ENCODE peak calls at places on chromosomes 5 and 9, in ten cellular contexts. One of them, this sample, is unnamed.

GRCh38 chr5:181159286-181160143 is 12.1 kb downstream of the OR2V2 start:
- DNase-seq in stimulated activated effector memory CD8-positive, alpha-beta T cell treated with anti-CD3 and anti-CD28 coated beads, Interleukin-12 subunit alpha, Interleukin-12 subunit beta, amount 100 ng/mL, for 72 hours: peak
- DNase-seq in NCI-H460: peak
- DNase-seq in NCI-H2081: peak
- DNase-seq in EH: peak
- DNase-seq in cerebellum: peak
- DNase-seq in HAP-1: peak
- DNase-seq in Peyer's patch: peak
- DNase-seq in T follicular helper cell: peak
- DNase-seq in sigmoid colon: peak
- DNase-seq in this sample: peak

GRCh38 chr9:124784503-124784902 is 7.6 kb downstream of the OLFML2A start:
- DNase-seq in stimulated activated effector memory CD8-positive, alpha-beta T cell treated with anti-CD3 and anti-CD28 coated beads, Interleukin-12 subunit alpha, Interleukin-12 subunit beta, amount 100 ng/mL, for 72 hours: no peak
- DNase-seq in NCI-H460: no peak
- DNase-seq in NCI-H2081: no peak
- DNase-seq in EH: peak
- DNase-seq in cerebellum: no peak
- DNase-seq in HAP-1: no peak
- DNase-seq in Peyer's patch: no peak
- DNase-seq in T follicular helper cell: no peak
- DNase-seq in sigmoid colon: no peak
- DNase-seq in this sample: no peak

GRCh38 chr5:77167695-77168111 is 42.8 kb upstream of the PDE8B start:
- DNase-seq in stimulated activated effector memory CD8-positive, alpha-beta T cell treated with anti-CD3 and anti-CD28 coated beads, Interleukin-12 subunit alpha, Interleukin-12 subunit beta, amount 100 ng/mL, for 72 hours: no peak
- DNase-seq in NCI-H460: peak
- DNase-seq in NCI-H2081: no peak
- DNase-seq in EH: peak
- DNase-seq in cerebellum: no peak
- DNase-seq in HAP-1: no peak
- DNase-seq in Peyer's patch: no peak
- DNase-seq in T follicular helper cell: no peak
- DNase-seq in sigmoid colon: no peak
- DNase-seq in this sample: no peak

GRCh38 chr9:90044710-90045151 is 439.9 kb downstream of the GADD45G start:
- DNase-seq in stimulated activated effector memory CD8-positive, alpha-beta T cell treated with anti-CD3 and anti-CD28 coated beads, Interleukin-12 subunit alpha, Interleukin-12 subunit beta, amount 100 ng/mL, for 72 hours: no peak
- DNase-seq in NCI-H460: peak
- DNase-seq in NCI-H2081: peak
- DNase-seq in EH: peak
- DNase-seq in cerebellum: peak
- DNase-seq in HAP-1: no peak
- DNase-seq in Peyer's patch: no peak
- DNase-seq in T follicular helper cell: no peak
- DNase-seq in sigmoid colon: no peak
- DNase-seq in this sample: no peak

GRCh38 chr5:133869675-133869978 is 98.8 kb downstream of the C5orf15 start:
- DNase-seq in stimulated activated effector memory CD8-positive, alpha-beta T cell treated with anti-CD3 and anti-CD28 coated beads, Interleukin-12 subunit alpha, Interleukin-12 subunit beta, amount 100 ng/mL, for 72 hours: no peak
- DNase-seq in NCI-H460: no peak
- DNase-seq in NCI-H2081: no peak
- DNase-seq in EH: no peak
- DNase-seq in cerebellum: peak
- DNase-seq in HAP-1: no peak
- DNase-seq in Peyer's patch: no peak
- DNase-seq in T follicular helper cell: no peak
- DNase-seq in sigmoid colon: peak
- DNase-seq in this sample: no peak

GRCh38 chr9:78028926-78029325 is 2.7 kb downstream of the GNAQ start:
- DNase-seq in stimulated activated effector memory CD8-positive, alpha-beta T cell treated with anti-CD3 and anti-CD28 coated beads, Interleukin-12 subunit alpha, Interleukin-12 subunit beta, amount 100 ng/mL, for 72 hours: no peak
- DNase-seq in NCI-H460: no peak
- DNase-seq in NCI-H2081: no peak
- DNase-seq in EH: no peak
- DNase-seq in cerebellum: no peak
- DNase-seq in HAP-1: no peak
- DNase-seq in Peyer's patch: no peak
- DNase-seq in T follicular helper cell: no peak
- DNase-seq in sigmoid colon: no peak
- DNase-seq in this sample: no peak

GRCh38 chr5:147784596-147784995 is 2.1 kb upstream of the JAKMIP2 start:
- DNase-seq in stimulated activated effector memory CD8-positive, alpha-beta T cell treated with anti-CD3 and anti-CD28 coated beads, Interleukin-12 subunit alpha, Interleukin-12 subunit beta, amount 100 ng/mL, for 72 hours: no peak
- DNase-seq in NCI-H460: no peak
- DNase-seq in NCI-H2081: no peak
- DNase-seq in EH: no peak
- DNase-seq in cerebellum: no peak
- DNase-seq in HAP-1: no peak
- DNase-seq in Peyer's patch: no peak
- DNase-seq in T follicular helper cell: no peak
- DNase-seq in sigmoid colon: no peak
- DNase-seq in this sample: no peak

GRCh38 chr9:14987858-14988257 is 77.6 kb upstream of the FREM1 start:
- DNase-seq in stimulated activated effector memory CD8-positive, alpha-beta T cell treated with anti-CD3 and anti-CD28 coated beads, Interleukin-12 subunit alpha, Interleukin-12 subunit beta, amount 100 ng/mL, for 72 hours: no peak
- DNase-seq in NCI-H460: no peak
- DNase-seq in NCI-H2081: no peak
- DNase-seq in EH: no peak
- DNase-seq in cerebellum: no peak
- DNase-seq in HAP-1: no peak
- DNase-seq in Peyer's patch: no peak
- DNase-seq in T follicular helper cell: no peak
- DNase-seq in sigmoid colon: no peak
- DNase-seq in this sample: no peak

GRCh38 chr5:10503997-10504761 is 59.7 kb upstream of the ANKRD33B start:
- DNase-seq in stimulated activated effector memory CD8-positive, alpha-beta T cell treated with anti-CD3 and anti-CD28 coated beads, Interleukin-12 subunit alpha, Interleukin-12 subunit beta, amount 100 ng/mL, for 72 hours: no peak
- DNase-seq in NCI-H460: peak
- DNase-seq in NCI-H2081: no peak
- DNase-seq in EH: no peak
- DNase-seq in cerebellum: no peak
- DNase-seq in HAP-1: no peak
- DNase-seq in Peyer's patch: no peak
- DNase-seq in T follicular helper cell: no peak
- DNase-seq in sigmoid colon: no peak
- DNase-seq in this sample: no peak

GRCh38 chr5:110048508-110048907 is 358.8 kb downstream of the MAN2A1 start:
- DNase-seq in stimulated activated effector memory CD8-positive, alpha-beta T cell treated with anti-CD3 and anti-CD28 coated beads, Interleukin-12 subunit alpha, Interleukin-12 subunit beta, amount 100 ng/mL, for 72 hours: no peak
- DNase-seq in NCI-H460: no peak
- DNase-seq in NCI-H2081: no peak
- DNase-seq in EH: no peak
- DNase-seq in cerebellum: no peak
- DNase-seq in HAP-1: no peak
- DNase-seq in Peyer's patch: no peak
- DNase-seq in T follicular helper cell: no peak
- DNase-seq in sigmoid colon: no peak
- DNase-seq in this sample: no peak

GRCh38 chr9:136001231-136001630 is 40.1 kb upstream of the UBAC1 start:
- DNase-seq in stimulated activated effector memory CD8-positive, alpha-beta T cell treated with anti-CD3 and anti-CD28 coated beads, Interleukin-12 subunit alpha, Interleukin-12 subunit beta, amount 100 ng/mL, for 72 hours: no peak
- DNase-seq in NCI-H460: no peak
- DNase-seq in NCI-H2081: no peak
- DNase-seq in EH: no peak
- DNase-seq in cerebellum: no peak
- DNase-seq in HAP-1: no peak
- DNase-seq in Peyer's patch: no peak
- DNase-seq in T follicular helper cell: no peak
- DNase-seq in sigmoid colon: no peak
- DNase-seq in this sample: no peak

GRCh38 chr5:139652788-139653241 is 4.7 kb downstream of the CXXC5 start:
- DNase-seq in stimulated activated effector memory CD8-positive, alpha-beta T cell treated with anti-CD3 and anti-CD28 coated beads, Interleukin-12 subunit alpha, Interleukin-12 subunit beta, amount 100 ng/mL, for 72 hours: no peak
- DNase-seq in NCI-H460: no peak
- DNase-seq in NCI-H2081: no peak
- DNase-seq in EH: peak
- DNase-seq in cerebellum: no peak
- DNase-seq in HAP-1: no peak
- DNase-seq in Peyer's patch: no peak
- DNase-seq in T follicular helper cell: no peak
- DNase-seq in sigmoid colon: no peak
- DNase-seq in this sample: no peak

GRCh38 chr9:121107041-121107440 is 32.3 kb downstream of the CNTRL start:
- DNase-seq in stimulated activated effector memory CD8-positive, alpha-beta T cell treated with anti-CD3 and anti-CD28 coated beads, Interleukin-12 subunit alpha, Interleukin-12 subunit beta, amount 100 ng/mL, for 72 hours: no peak
- DNase-seq in NCI-H460: no peak
- DNase-seq in NCI-H2081: no peak
- DNase-seq in EH: no peak
- DNase-seq in cerebellum: no peak
- DNase-seq in HAP-1: no peak
- DNase-seq in Peyer's patch: no peak
- DNase-seq in T follicular helper cell: no peak
- DNase-seq in sigmoid colon: no peak
- DNase-seq in this sample: peak

GRCh38 chr9:105425817-105426433 is 21.9 kb upstream of the FSD1L start:
- DNase-seq in stimulated activated effector memory CD8-positive, alpha-beta T cell treated with anti-CD3 and anti-CD28 coated beads, Interleukin-12 subunit alpha, Interleukin-12 subunit beta, amount 100 ng/mL, for 72 hours: no peak
- DNase-seq in NCI-H460: no peak
- DNase-seq in NCI-H2081: no peak
- DNase-seq in EH: peak
- DNase-seq in cerebellum: no peak
- DNase-seq in HAP-1: no peak
- DNase-seq in Peyer's patch: no peak
- DNase-seq in T follicular helper cell: no peak
- DNase-seq in sigmoid colon: no peak
- DNase-seq in this sample: no peak

GRCh38 chr9:136577941-136578619 is 32.2 kb upstream of the NOTCH1 start:
- DNase-seq in stimulated activated effector memory CD8-positive, alpha-beta T cell treated with anti-CD3 and anti-CD28 coated beads, Interleukin-12 subunit alpha, Interleukin-12 subunit beta, amount 100 ng/mL, for 72 hours: no peak
- DNase-seq in NCI-H460: no peak
- DNase-seq in NCI-H2081: no peak
- DNase-seq in EH: no peak
- DNase-seq in cerebellum: no peak
- DNase-seq in HAP-1: no peak
- DNase-seq in Peyer's patch: no peak
- DNase-seq in T follicular helper cell: no peak
- DNase-seq in sigmoid colon: no peak
- DNase-seq in this sample: no peak

GRCh38 chr9:14452539-14452938 is 138.6 kb upstream of the NFIB start:
- DNase-seq in stimulated activated effector memory CD8-positive, alpha-beta T cell treated with anti-CD3 and anti-CD28 coated beads, Interleukin-12 subunit alpha, Interleukin-12 subunit beta, amount 100 ng/mL, for 72 hours: no peak
- DNase-seq in NCI-H460: no peak
- DNase-seq in NCI-H2081: peak
- DNase-seq in EH: no peak
- DNase-seq in cerebellum: no peak
- DNase-seq in HAP-1: no peak
- DNase-seq in Peyer's patch: no peak
- DNase-seq in T follicular helper cell: no peak
- DNase-seq in sigmoid colon: no peak
- DNase-seq in this sample: no peak

GRCh38 chr5:172910828-172911627 is 48.2 kb upstream of the RPL26L1 start:
- DNase-seq in stimulated activated effector memory CD8-positive, alpha-beta T cell treated with anti-CD3 and anti-CD28 coated beads, Interleukin-12 subunit alpha, Interleukin-12 subunit beta, amount 100 ng/mL, for 72 hours: no peak
- DNase-seq in NCI-H460: peak
- DNase-seq in NCI-H2081: peak
- DNase-seq in EH: peak
- DNase-seq in cerebellum: no peak
- DNase-seq in HAP-1: no peak
- DNase-seq in Peyer's patch: peak
- DNase-seq in T follicular helper cell: no peak
- DNase-seq in sigmoid colon: peak
- DNase-seq in this sample: no peak

GRCh38 chr5:135011355-135012032 is 22.5 kb downstream of the PITX1 start:
- DNase-seq in stimulated activated effector memory CD8-positive, alpha-beta T cell treated with anti-CD3 and anti-CD28 coated beads, Interleukin-12 subunit alpha, Interleukin-12 subunit beta, amount 100 ng/mL, for 72 hours: no peak
- DNase-seq in NCI-H460: no peak
- DNase-seq in NCI-H2081: no peak
- DNase-seq in EH: no peak
- DNase-seq in cerebellum: no peak
- DNase-seq in HAP-1: peak
- DNase-seq in Peyer's patch: no peak
- DNase-seq in T follicular helper cell: no peak
- DNase-seq in sigmoid colon: peak
- DNase-seq in this sample: no peak

GRCh38 chr5:140540227-140540626 is 7.2 kb upstream of the EIF4EBP3 start:
- DNase-seq in stimulated activated effector memory CD8-positive, alpha-beta T cell treated with anti-CD3 and anti-CD28 coated beads, Interleukin-12 subunit alpha, Interleukin-12 subunit beta, amount 100 ng/mL, for 72 hours: no peak
- DNase-seq in NCI-H460: no peak
- DNase-seq in NCI-H2081: no peak
- DNase-seq in EH: no peak
- DNase-seq in cerebellum: no peak
- DNase-seq in HAP-1: no peak
- DNase-seq in Peyer's patch: no peak
- DNase-seq in T follicular helper cell: no peak
- DNase-seq in sigmoid colon: no peak
- DNase-seq in this sample: no peak

GRCh38 chr5:54457094-54457531 is 1.6 kb downstream of the HSPB3 start:
- DNase-seq in stimulated activated effector memory CD8-positive, alpha-beta T cell treated with anti-CD3 and anti-CD28 coated beads, Interleukin-12 subunit alpha, Interleukin-12 subunit beta, amount 100 ng/mL, for 72 hours: no peak
- DNase-seq in NCI-H460: peak
- DNase-seq in NCI-H2081: no peak
- DNase-seq in EH: peak
- DNase-seq in cerebellum: no peak
- DNase-seq in HAP-1: peak
- DNase-seq in Peyer's patch: no peak
- DNase-seq in T follicular helper cell: no peak
- DNase-seq in sigmoid colon: no peak
- DNase-seq in this sample: no peak

GRCh38 chr5:96115467-96115812 is 153.8 kb upstream of the ELL2 start:
- DNase-seq in stimulated activated effector memory CD8-positive, alpha-beta T cell treated with anti-CD3 and anti-CD28 coated beads, Interleukin-12 subunit alpha, Interleukin-12 subunit beta, amount 100 ng/mL, for 72 hours: no peak
- DNase-seq in NCI-H460: no peak
- DNase-seq in NCI-H2081: no peak
- DNase-seq in EH: no peak
- DNase-seq in cerebellum: no peak
- DNase-seq in HAP-1: no peak
- DNase-seq in Peyer's patch: no peak
- DNase-seq in T follicular helper cell: no peak
- DNase-seq in sigmoid colon: no peak
- DNase-seq in this sample: no peak

GRCh38 chr9:71721786-71722295 is 46.5 kb downstream of the CEMIP2 start:
- DNase-seq in stimulated activated effector memory CD8-positive, alpha-beta T cell treated with anti-CD3 and anti-CD28 coated beads, Interleukin-12 subunit alpha, Interleukin-12 subunit beta, amount 100 ng/mL, for 72 hours: no peak
- DNase-seq in NCI-H460: no peak
- DNase-seq in NCI-H2081: no peak
- DNase-seq in EH: peak
- DNase-seq in cerebellum: no peak
- DNase-seq in HAP-1: no peak
- DNase-seq in Peyer's patch: no peak
- DNase-seq in T follicular helper cell: no peak
- DNase-seq in sigmoid colon: no peak
- DNase-seq in this sample: no peak

GRCh38 chr9:35675732-35676392 is 2.1 kb downstream of the CA9 start:
- DNase-seq in stimulated activated effector memory CD8-positive, alpha-beta T cell treated with anti-CD3 and anti-CD28 coated beads, Interleukin-12 subunit alpha, Interleukin-12 subunit beta, amount 100 ng/mL, for 72 hours: no peak
- DNase-seq in NCI-H460: no peak
- DNase-seq in NCI-H2081: no peak
- DNase-seq in EH: no peak
- DNase-seq in cerebellum: peak
- DNase-seq in HAP-1: no peak
- DNase-seq in Peyer's patch: peak
- DNase-seq in T follicular helper cell: no peak
- DNase-seq in sigmoid colon: no peak
- DNase-seq in this sample: no peak

GRCh38 chr5:2153350-2153749 is 270.6 kb upstream of the IRX4 start:
- DNase-seq in stimulated activated effector memory CD8-positive, alpha-beta T cell treated with anti-CD3 and anti-CD28 coated beads, Interleukin-12 subunit alpha, Interleukin-12 subunit beta, amount 100 ng/mL, for 72 hours: no peak
- DNase-seq in NCI-H460: no peak
- DNase-seq in NCI-H2081: no peak
- DNase-seq in EH: no peak
- DNase-seq in cerebellum: no peak
- DNase-seq in HAP-1: no peak
- DNase-seq in Peyer's patch: no peak
- DNase-seq in T follicular helper cell: no peak
- DNase-seq in sigmoid colon: no peak
- DNase-seq in this sample: no peak

GRCh38 chr5:9034671-9035070 is 511.2 kb downstream of the SEMA5A start:
- DNase-seq in stimulated activated effector memory CD8-positive, alpha-beta T cell treated with anti-CD3 and anti-CD28 coated beads, Interleukin-12 subunit alpha, Interleukin-12 subunit beta, amount 100 ng/mL, for 72 hours: no peak
- DNase-seq in NCI-H460: no peak
- DNase-seq in NCI-H2081: no peak
- DNase-seq in EH: peak
- DNase-seq in cerebellum: no peak
- DNase-seq in HAP-1: no peak
- DNase-seq in Peyer's patch: no peak
- DNase-seq in T follicular helper cell: no peak
- DNase-seq in sigmoid colon: no peak
- DNase-seq in this sample: no peak

GRCh38 chr5:72959257-72959656 is 3.4 kb downstream of the FCHO2 start:
- DNase-seq in stimulated activated effector memory CD8-positive, alpha-beta T cell treated with anti-CD3 and anti-CD28 coated beads, Interleukin-12 subunit alpha, Interleukin-12 subunit beta, amount 100 ng/mL, for 72 hours: no peak
- DNase-seq in NCI-H460: no peak
- DNase-seq in NCI-H2081: no peak
- DNase-seq in EH: no peak
- DNase-seq in cerebellum: no peak
- DNase-seq in HAP-1: no peak
- DNase-seq in Peyer's patch: no peak
- DNase-seq in T follicular helper cell: no peak
- DNase-seq in sigmoid colon: no peak
- DNase-seq in this sample: no peak

GRCh38 chr5:154308457-154309360 is 118.2 kb downstream of the GALNT10 start:
- DNase-seq in stimulated activated effector memory CD8-positive, alpha-beta T cell treated with anti-CD3 and anti-CD28 coated beads, Interleukin-12 subunit alpha, Interleukin-12 subunit beta, amount 100 ng/mL, for 72 hours: no peak
- DNase-seq in NCI-H460: no peak
- DNase-seq in NCI-H2081: no peak
- DNase-seq in EH: peak
- DNase-seq in cerebellum: no peak
- DNase-seq in HAP-1: no peak
- DNase-seq in Peyer's patch: no peak
- DNase-seq in T follicular helper cell: no peak
- DNase-seq in sigmoid colon: no peak
- DNase-seq in this sample: no peak

GRCh38 chr5:66976108-66976507 is 220.5 kb downstream of the CD180 start:
- DNase-seq in stimulated activated effector memory CD8-positive, alpha-beta T cell treated with anti-CD3 and anti-CD28 coated beads, Interleukin-12 subunit alpha, Interleukin-12 subunit beta, amount 100 ng/mL, for 72 hours: no peak
- DNase-seq in NCI-H460: no peak
- DNase-seq in NCI-H2081: no peak
- DNase-seq in EH: no peak
- DNase-seq in cerebellum: no peak
- DNase-seq in HAP-1: no peak
- DNase-seq in Peyer's patch: no peak
- DNase-seq in T follicular helper cell: no peak
- DNase-seq in sigmoid colon: no peak
- DNase-seq in this sample: no peak

This sample was measured in central memory CD4-positive, alpha-beta T cell.